ENCODE peak calls at places on chromosomes 7 and 10, in ten cellular contexts. G is heart right ventricle; L is mucosa of gallbladder; T is NCI-H2081 treated with DMSO at 0.1 percent for 48 hours; P is lower lobe of right lung; Y is stimulated activated CD4-positive, alpha-beta T cell treated with anti-CD3 and anti-CD28 coated beads, Interleukin-1b, Interleukin-23, amount 100 ng/mL, for 24 hours; O is NCI-H2171 treated with DMSO at 0.1 percent for 48 hours; Z is GM04504; Q is uterus; B is GM23338. D is an unnamed sample.

GRCh38 chr7:122135275-122135674 is 8.8 kb downstream of the AASS start:
- DNase-seq in G (no peak), L (no peak), T (no peak), P (no peak), Y (no peak), O (no peak), Z (no peak), Q (no peak), B (no peak), D (no peak)

GRCh38 chr10:121527690-121528089 is 70.6 kb downstream of the FGFR2 start:
- DNase-seq in G (no peak), L (peak), T (no peak), P (peak), Y (no peak), O (peak), Z (no peak), Q (peak), B (no peak), D (no peak)

GRCh38 chr10:3720228-3721019 is 64.6 kb downstream of the KLF6 start:
- DNase-seq in G (no peak), L (peak), T (no peak), P (peak), Y (no peak), O (no peak), Z (peak), Q (no peak), B (no peak), D (no peak)

GRCh38 chr7:100682991-100683658 is 9.6 kb downstream of the GNB2 start:
- DNase-seq in G (no peak), L (no peak), T (no peak), P (peak), Y (no peak), O (no peak), Z (no peak), Q (no peak), B (no peak), D (no peak)

GRCh38 chr10:98405422-98405821 is 9.6 kb downstream of the PYROXD2 start:
- DNase-seq in G (no peak), L (no peak), T (no peak), P (no peak), Y (no peak), O (no peak), Z (no peak), Q (no peak), B (no peak), D (no peak)

GRCh38 chr10:17138450-17139062 is 8.9 kb upstream of the CUBN start:
- DNase-seq in G (no peak), L (no peak), T (no peak), P (no peak), Y (no peak), O (no peak), Z (no peak), Q (no peak), B (no peak), D (no peak)

GRCh38 chr7:44748948-44749731 is 493 bp downstream of the ZMIZ2 start:
- DNase-seq in G (no peak), L (no peak), T (no peak), P (no peak), Y (no peak), O (peak), Z (no peak), Q (no peak), B (peak), D (no peak)

GRCh38 chr7:91519241-91520200 is 255.3 kb downstream of the FZD1 start:
- DNase-seq in G (no peak), L (no peak), T (no peak), P (no peak), Y (no peak), O (no peak), Z (no peak), Q (no peak), B (no peak), D (no peak)

GRCh38 chr7:124155400-124156022 is 122.6 kb upstream of the TMEM229A start:
- DNase-seq in G (no peak), L (no peak), T (peak), P (no peak), Y (no peak), O (peak), Z (peak), Q (no peak), B (peak), D (no peak)

GRCh38 chr7:123534383-123535260 is at the start of gene IQUB:
- DNase-seq in G (peak), L (peak), T (peak), P (peak), Y (peak), O (peak), Z (peak), Q (peak), B (peak), D (peak)

GRCh38 chr10:48608279-48608681 is 3.4 kb upstream of the ARHGAP22 start:
- DNase-seq in G (no peak), L (peak), T (no peak), P (no peak), Y (no peak), O (peak), Z (no peak), Q (no peak), B (peak), D (no peak)

GRCh38 chr7:141688038-141688437 is 13.9 kb downstream of the DENND11 start:
- DNase-seq in G (no peak), L (no peak), T (no peak), P (no peak), Y (no peak), O (no peak), Z (no peak), Q (no peak), B (no peak), D (no peak)

GRCh38 chr10:101062231-101063161 is 707 bp downstream of the KAZALD1 start:
- DNase-seq in G (peak), L (peak), T (peak), P (peak), Y (no peak), O (peak), Z (no peak), Q (peak), B (peak), D (peak)

GRCh38 chr10:111967116-111967515 is 216.4 kb downstream of the GPAM start:
- DNase-seq in G (no peak), L (no peak), T (no peak), P (no peak), Y (no peak), O (no peak), Z (no peak), Q (no peak), B (no peak), D (no peak)

GRCh38 chr7:154744861-154745258 is 258.1 kb downstream of the PAXIP1 start:
- DNase-seq in G (no peak), L (no peak), T (no peak), P (no peak), Y (no peak), O (no peak), Z (no peak), Q (no peak), B (no peak), D (no peak)

GRCh38 chr10:121662945-121663917 is 65.0 kb upstream of the FGFR2 start:
- DNase-seq in G (no peak), L (no peak), T (no peak), P (no peak), Y (no peak), O (peak), Z (no peak), Q (no peak), B (peak), D (no peak)

GRCh38 chr10:437698-438490 is 251.6 kb downstream of the DIP2C start:
- DNase-seq in G (no peak), L (no peak), T (no peak), P (no peak), Y (no peak), O (no peak), Z (no peak), Q (no peak), B (no peak), D (no peak)

GRCh38 chr7:79713281-79713680 is 259.8 kb upstream of the MAGI2 start:
- DNase-seq in G (no peak), L (no peak), T (no peak), P (no peak), Y (no peak), O (peak), Z (no peak), Q (no peak), B (no peak), D (no peak)

GRCh38 chr7:75946207-75946855 is 31.4 kb downstream of the POR start:
- DNase-seq in G (no peak), L (no peak), T (no peak), P (no peak), Y (no peak), O (no peak), Z (no peak), Q (no peak), B (no peak), D (no peak)

GRCh38 chr7:105277341-105277740 is 111.4 kb downstream of the SRPK2 start:
- DNase-seq in G (no peak), L (no peak), T (no peak), P (no peak), Y (no peak), O (no peak), Z (no peak), Q (no peak), B (no peak), D (no peak)

GRCh38 chr7:40436761-40437160 is 302.0 kb downstream of the SUGCT start:
- DNase-seq in G (no peak), L (no peak), T (no peak), P (no peak), Y (no peak), O (no peak), Z (no peak), Q (no peak), B (no peak), D (no peak)

GRCh38 chr7:23334482-23335056 is 35.4 kb downstream of the MALSU1 start:
- DNase-seq in G (no peak), L (peak), T (peak), P (no peak), Y (no peak), O (no peak), Z (peak), Q (no peak), B (no peak), D (peak)

D was measured in heart left ventricle.